ENCODE peak calls at places on chromosomes 2 and 18, in eight cellular contexts. T, V, I, L, P, S, O and U are unnamed samples.

GRCh38 chr2:197487385-197487784 is 12.3 kb downstream of the HSPD1 start:
- DNase-seq in S (no peak), O (no peak), V (no peak), L (no peak), I (no peak), P (no peak), T (no peak), U (no peak)

GRCh38 chr2:216424305-216424704 is 12.0 kb downstream of the SMARCAL1 start:
- DNase-seq in T (no peak), V (no peak), I (peak), S (no peak), P (no peak), L (no peak), O (no peak), U (no peak)

GRCh38 chr2:223590964-223591363 is 11.2 kb downstream of the SCG2 start:
- DNase-seq in P (no peak), L (no peak), S (no peak), T (no peak), I (no peak), V (no peak), O (no peak), U (no peak)

GRCh38 chr2:237677951-237678481 is 50.6 kb downstream of the LRRFIP1 start:
- DNase-seq in T (no peak), P (peak), I (peak), O (no peak), L (peak), V (no peak), S (no peak), U (no peak)

GRCh38 chr18:8337216-8337615 is 272.0 kb upstream of the RAB12 start:
- DNase-seq in T (no peak), O (no peak), L (no peak), P (no peak), S (no peak), I (no peak), V (no peak), U (no peak)

GRCh38 chr2:55103039-55103438 is 52.8 kb upstream of the RTN4 start:
- DNase-seq in L (no peak), O (no peak), S (no peak), P (no peak), T (no peak), I (peak), V (no peak), U (no peak)

GRCh38 chr2:169693344-169693743 is 861 bp downstream of the CFAP210 start:
- DNase-seq in I (peak), V (no peak), P (peak), T (no peak), L (no peak), O (no peak), S (peak), U (no peak)

GRCh38 chr2:211035548-211036185 is 479.3 kb downstream of the CPS1 start:
- DNase-seq in S (no peak), T (no peak), O (no peak), V (peak), L (no peak), I (peak), P (peak), U (no peak)

GRCh38 chr2:8142456-8142855 is 539.4 kb upstream of the ID2 start:
- DNase-seq in O (no peak), T (no peak), S (no peak), I (peak), V (no peak), L (no peak), P (no peak), U (no peak)

GRCh38 chr2:8144785-8145184 is 537.1 kb upstream of the ID2 start:
- DNase-seq in L (no peak), V (no peak), P (no peak), S (no peak), I (peak), T (no peak), O (no peak), U (no peak)

GRCh38 chr2:8144131-8144631 is 537.7 kb upstream of the ID2 start:
- DNase-seq in S (no peak), V (no peak), L (no peak), P (no peak), O (no peak), T (no peak), I (no peak), U (no peak)

GRCh38 chr2:8146329-8147048 is 535.4 kb upstream of the ID2 start:
- DNase-seq in S (no peak), V (no peak), T (no peak), I (no peak), P (no peak), O (no peak), L (no peak), U (no peak)

GRCh38 chr2:8145385-8145784 is 536.5 kb upstream of the ID2 start:
- DNase-seq in S (no peak), L (no peak), P (no peak), T (no peak), I (no peak), V (no peak), O (no peak), U (no peak)
- H3K27ac ChIP-seq in S (no peak), L (no peak), P (no peak), T (no peak), I (peak), V (no peak), O (no peak), U (no peak)

DNA sequence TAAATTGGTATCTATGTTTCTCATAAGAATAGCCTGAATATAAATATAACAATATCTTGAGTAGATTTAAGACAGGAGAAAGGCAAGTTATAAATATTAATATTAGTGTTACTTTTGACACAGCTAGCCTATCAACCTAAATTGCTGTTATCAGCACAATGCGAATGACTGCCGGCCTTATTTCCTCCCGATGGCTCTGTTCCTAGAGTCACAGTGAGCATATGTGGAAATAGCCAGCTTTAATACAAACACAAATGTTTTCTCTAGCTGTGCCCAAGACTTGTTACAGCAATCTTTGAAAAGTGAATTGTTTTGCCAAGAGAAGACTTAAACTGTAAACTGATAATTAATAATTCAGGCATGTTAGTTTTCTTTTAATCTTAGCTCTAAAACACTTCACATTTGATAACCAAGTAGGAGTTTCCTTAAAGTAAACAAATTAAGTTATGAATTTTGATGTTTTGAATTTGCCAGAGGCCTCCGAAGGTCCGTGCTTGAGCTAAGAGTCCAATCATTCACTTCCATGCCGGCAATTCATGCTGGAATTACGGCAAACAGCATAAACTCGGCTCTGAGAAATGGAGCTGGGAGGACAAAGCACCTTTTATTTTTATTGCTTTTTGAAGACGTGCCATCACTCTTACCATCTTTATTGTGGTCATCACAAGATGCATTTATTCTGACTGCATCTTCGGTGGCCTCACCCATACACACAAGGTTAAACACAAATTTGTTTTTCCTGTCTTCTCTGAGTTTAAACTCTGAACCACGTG is 184.4 kb upstream of the CWC22 start:
- DNase-seq in L (no peak), P (no peak), O (no peak), I (peak), V (no peak), S (no peak), T (no peak), U (no peak)
- H3K4me3 ChIP-seq in L (no peak), P (no peak), O (no peak), I (no peak), V (no peak), S (no peak), T (no peak), U (no peak)

GRCh38 chr18:805755-806110 is 6.3 kb downstream of the YES1 start:
- DNase-seq in V (no peak), T (no peak), O (no peak), S (no peak), I (no peak), P (no peak), L (no peak), U (no peak)
- H3K27ac ChIP-seq in V (no peak), T (no peak), O (no peak), S (peak), I (no peak), P (no peak), L (no peak), U (peak)

DNA sequence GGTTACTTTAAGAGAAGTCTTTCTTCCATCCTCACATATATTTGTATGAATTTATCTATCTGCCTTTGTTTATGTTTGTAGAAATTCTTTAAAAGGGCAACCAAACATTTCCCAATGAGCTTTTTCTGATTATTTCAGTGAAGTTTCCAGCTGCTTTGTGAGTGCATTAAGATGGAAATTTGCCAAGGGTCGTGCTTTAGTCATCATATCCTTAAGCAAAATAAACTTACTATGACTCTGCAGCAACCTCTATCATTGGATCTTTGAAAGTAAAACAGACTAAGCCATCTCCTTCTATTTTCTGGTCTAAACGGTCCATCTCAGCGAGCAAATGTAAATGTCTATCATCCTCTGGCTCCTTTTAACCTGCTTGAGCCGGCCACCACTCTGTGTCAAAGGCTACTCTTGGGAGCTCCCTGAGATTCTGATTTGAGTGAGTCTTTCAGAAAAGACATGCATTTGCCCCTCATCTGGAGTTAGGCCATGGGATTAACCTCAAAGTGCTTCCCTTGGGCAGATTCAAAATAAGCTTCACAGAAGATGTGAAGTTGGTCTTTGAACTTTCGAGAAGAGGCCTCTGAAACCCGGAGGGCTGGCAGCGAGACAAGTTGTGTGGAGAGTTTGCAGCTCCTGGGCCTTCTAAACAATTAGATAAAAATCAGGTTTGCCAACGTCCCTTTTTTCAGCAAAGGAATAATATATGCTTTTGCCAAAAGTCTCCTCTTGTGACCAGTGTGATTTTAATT is 489.5 kb downstream of the SOX11 start:
- DNase-seq in O (no peak), T (no peak), P (no peak), I (peak), V (no peak), L (no peak), S (no peak), U (no peak)
- H3K4me3 ChIP-seq in O (no peak), T (no peak), P (no peak), I (peak), V (no peak), L (no peak), S (no peak), U (no peak)

DNA sequence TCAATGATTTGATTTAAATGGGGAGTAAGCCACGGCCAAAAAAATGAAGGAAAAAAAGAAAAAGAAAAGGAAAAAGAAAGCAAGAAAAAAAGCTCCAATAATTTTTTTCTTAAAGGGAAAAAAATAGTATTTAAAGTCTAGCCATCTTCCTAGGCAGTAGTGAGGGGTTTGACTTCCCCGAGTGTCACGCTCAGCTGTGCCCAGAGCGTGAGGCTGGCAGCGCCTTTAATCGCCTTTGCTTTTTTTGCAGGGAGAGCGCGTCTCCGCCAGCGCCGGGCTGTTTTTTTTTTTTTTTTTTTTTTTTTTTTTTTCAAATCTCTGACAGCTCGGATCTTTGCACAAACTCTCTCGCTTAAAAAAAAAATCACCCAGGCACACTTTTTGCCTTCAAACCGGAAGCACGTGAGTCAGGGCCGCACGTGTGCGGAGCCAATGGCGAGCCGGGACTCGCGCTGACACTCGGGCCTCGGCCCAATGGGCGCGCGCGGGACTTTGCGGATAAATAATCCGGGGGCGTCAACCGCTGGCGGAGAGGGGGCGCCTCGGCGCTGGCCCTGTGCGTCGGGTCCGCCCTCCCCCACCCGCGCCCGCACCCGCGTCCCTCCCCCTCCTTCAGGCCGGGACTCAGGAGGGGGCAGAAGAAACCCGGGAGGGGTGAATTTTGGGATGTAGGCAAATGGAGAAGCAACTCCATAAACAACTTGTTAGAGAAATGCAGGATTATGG is at the start of gene EN1:
- DNase-seq in S (no peak), T (no peak), O (no peak), L (no peak), V (peak), P (no peak), I (peak), U (no peak)
- H3K27ac ChIP-seq in S (no peak), T (no peak), O (no peak), L (no peak), V (no peak), P (no peak), I (peak), U (no peak)

DNA sequence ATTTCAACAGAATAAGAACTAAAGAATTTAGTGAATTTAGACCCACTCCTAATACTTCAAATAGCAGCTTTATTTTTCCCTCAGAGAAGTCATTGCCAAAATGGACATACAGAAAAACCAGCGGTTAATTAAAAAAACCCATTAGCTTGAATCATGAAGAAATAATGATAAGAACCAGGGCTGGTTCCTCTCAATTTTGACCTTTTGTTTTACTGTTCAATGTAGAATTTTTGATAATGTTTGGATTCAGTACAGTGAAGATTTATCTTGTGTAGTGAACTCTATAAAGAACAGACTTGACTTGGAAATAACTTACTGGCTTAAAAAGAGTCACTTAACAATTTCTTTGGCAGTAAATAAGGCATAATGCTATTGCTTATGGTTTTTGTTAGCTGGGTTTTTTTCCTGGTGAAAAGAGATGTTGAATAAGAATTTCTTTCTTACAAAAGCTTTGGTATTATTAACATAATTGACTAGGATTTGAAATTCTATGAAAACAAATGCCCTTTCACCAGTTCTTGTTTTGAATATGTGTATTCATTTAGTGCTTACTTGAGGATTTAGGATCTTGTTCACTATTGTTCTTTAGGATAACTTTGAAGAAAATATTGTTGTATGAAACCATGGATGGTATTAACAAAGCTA is 73.4 kb upstream of the ITPRID2 start:
- DNase-seq in O (no peak), V (no peak), I (no peak), S (no peak), P (no peak), T (no peak), L (no peak), U (no peak)
- H3K4me3 ChIP-seq in O (no peak), V (no peak), I (no peak), S (no peak), P (no peak), T (no peak), L (no peak), U (no peak)